ENCODE peak calls at places on chromosomes 13 and 19, in five cellular contexts. B, M, D, U and A are unnamed samples.

GRCh38 chr19:55670280-55671053 is 4.6 kb upstream of the EPN1 start:
- DNase-seq in B (no peak), D (no peak), U (no peak), M (no peak), A (peak)

GRCh38 chr19:5093297-5093858 is 124.5 kb downstream of the KDM4B start:
- DNase-seq in D (no peak), U (peak), B (no peak), M (no peak), A (no peak)

GRCh38 chr13:49652691-49653305 is 24.5 kb downstream of the ARL11 start:
- DNase-seq in M (peak), B (peak), D (no peak), U (no peak), A (no peak)

GRCh38 chr19:41906916-41907680 is 21.2 kb downstream of the ERFL start:
- DNase-seq in D (no peak), U (no peak), M (no peak), B (no peak), A (no peak)

GRCh38 chr19:13149628-13150186 is 468 bp downstream of the STX10 start:
- DNase-seq in D (no peak), B (no peak), U (peak), M (no peak), A (peak)

GRCh38 chr13:20099319-20099718 is 61.5 kb downstream of the GJA3 start:
- DNase-seq in D (no peak), B (no peak), M (no peak), U (no peak), A (no peak)

GRCh38 chr19:51250786-51251452 is at the start of gene SIGLECL1:
- DNase-seq in M (no peak), D (no peak), U (no peak), B (no peak), A (no peak)

GRCh38 chr13:46913757-46914156 is 16.9 kb upstream of the HTR2A start:
- DNase-seq in B (no peak), U (no peak), D (no peak), M (no peak), A (no peak)

GRCh38 chr19:39837978-39838377 is 4.0 kb upstream of the DYRK1B start:
- DNase-seq in M (no peak), D (no peak), U (no peak), B (no peak), A (no peak)
- TF ChIP-seq POLR2A in M (no peak), D (no peak), U (no peak), B (no peak), A (no peak)

GRCh38 chr13:45331123-45331619 is 9.8 kb downstream of the TPT1 start:
- DNase-seq in U (no peak), M (no peak), D (no peak), B (no peak), A (no peak)
- TF ChIP-seq POLR2A in U (no peak), M (no peak), D (no peak), B (no peak), A (no peak)

GRCh38 chr19:35642312-35642711 is 767 bp downstream of the ETV2 start:
- DNase-seq in M (no peak), U (no peak), B (no peak), D (no peak), A (no peak)
- TF ChIP-seq POLR2A in M (no peak), U (no peak), B (no peak), D (no peak), A (no peak)

DNA sequence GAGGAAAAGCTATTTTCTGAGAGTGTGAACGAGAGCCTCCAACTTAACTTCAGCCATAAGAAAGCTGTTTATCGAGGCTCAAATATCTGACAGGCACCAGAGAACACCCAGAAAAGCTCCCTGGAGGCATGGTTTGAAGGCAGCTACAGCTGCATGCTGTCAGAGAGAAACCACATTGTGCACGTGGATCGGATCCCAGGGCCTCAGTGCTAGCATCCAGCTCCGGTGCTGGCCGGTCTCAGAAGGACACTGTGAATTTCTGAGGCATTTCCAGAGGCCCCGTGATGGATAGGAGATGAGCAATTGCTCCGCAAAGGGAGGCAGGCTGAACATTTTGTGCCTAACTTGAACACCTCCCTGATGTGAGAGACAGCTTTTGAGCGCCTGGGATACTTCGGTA is 315.7 kb downstream of the FGF9 start:
- DNase-seq in M (no peak), B (no peak), D (no peak), U (peak), A (no peak)
- TF ChIP-seq POLR2A in M (no peak), B (no peak), D (no peak), U (no peak), A (no peak)

DNA sequence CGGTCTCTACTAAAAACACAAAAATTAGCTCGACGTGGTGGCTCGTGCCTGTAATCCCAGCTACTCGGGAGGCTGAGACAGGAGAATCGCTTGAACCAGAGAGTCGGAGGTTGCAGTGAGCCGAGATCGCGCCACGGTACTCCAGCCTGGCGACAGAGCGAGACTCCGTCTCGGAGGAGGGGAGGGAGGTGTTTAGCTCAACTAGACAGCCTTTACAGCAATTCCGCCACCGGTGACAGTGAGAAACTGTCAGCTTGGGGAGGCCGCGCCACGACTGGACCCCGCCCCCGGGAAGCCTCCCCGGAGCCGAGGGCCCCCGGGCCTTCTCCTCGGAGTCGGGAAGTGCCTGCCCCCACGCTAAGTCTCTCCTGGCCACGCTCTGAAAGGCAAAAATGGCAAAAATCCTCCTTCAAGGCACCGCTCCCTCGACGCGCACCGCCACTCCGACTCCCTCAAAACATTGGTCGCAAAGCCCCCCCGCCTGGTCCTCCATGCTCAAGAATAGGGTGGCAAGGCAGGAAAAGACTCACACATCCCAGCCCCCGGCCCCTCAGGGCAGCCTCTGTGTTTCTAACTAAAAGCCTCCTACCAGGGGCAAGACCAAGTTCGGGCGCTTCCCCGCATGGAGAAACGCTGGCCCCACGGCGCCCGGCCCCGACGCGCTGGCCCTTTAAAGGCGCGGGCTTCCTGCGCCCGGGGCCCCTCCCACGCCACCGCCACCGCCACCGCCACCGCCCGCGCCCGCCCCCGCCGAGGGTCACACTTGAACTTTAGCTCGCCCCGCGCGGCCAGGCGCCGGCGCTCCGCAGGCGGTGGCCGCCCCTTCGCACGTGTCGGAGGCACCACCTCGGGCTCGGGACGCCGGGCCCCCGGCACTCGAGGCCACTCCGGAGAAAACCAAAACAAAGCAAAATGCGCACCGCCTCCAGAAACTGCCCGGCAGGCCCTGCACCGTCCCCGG is 2.1 kb downstream of the FOXO1 start:
- DNase-seq in D (no peak), M (peak), B (peak), U (peak), A (no peak)
- TF ChIP-seq POLR2A in D (no peak), M (no peak), B (no peak), U (no peak), A (no peak)